ENCODE peak calls at places on chromosomes 4 and X, in ten cellular contexts. M, K, V, U, Z, O, I, F, A and B are unnamed samples.

GRCh38 chr4:168716411-168717129 is 219.7 kb downstream of the PALLD start:
- DNase-seq in M (no peak), K (no peak), V (no peak), U (no peak), Z (no peak), O (no peak), I (no peak), F (no peak), A (peak), B (no peak)

GRCh38 chr4:81528979-81529378 is 57.3 kb upstream of the RASGEF1B start:
- DNase-seq in M (no peak), K (no peak), V (no peak), U (no peak), Z (no peak), O (no peak), I (no peak), F (no peak), A (no peak), B (no peak)

GRCh38 chrX:97446298-97446882 is 562.7 kb downstream of the RPA4 start:
- DNase-seq in M (no peak), K (no peak), V (no peak), U (no peak), Z (no peak), O (no peak), I (no peak), F (no peak), A (no peak), B (no peak)

GRCh38 chrX:72609313-72609712 is 36.7 kb upstream of the HDAC8 start:
- DNase-seq in M (no peak), K (no peak), V (no peak), U (no peak), Z (peak), O (no peak), I (no peak), F (no peak), A (peak), B (no peak)

GRCh38 chrX:155612312-155613224 is at the start of gene TMLHE:
- DNase-seq in M (peak), K (peak), V (no peak), U (no peak), Z (peak), O (peak), I (peak), F (peak), A (peak), B (peak)

GRCh38 chr4:84967292-84967651 is 782 bp upstream of the WDFY3 start:
- DNase-seq in M (no peak), K (no peak), V (no peak), U (peak), Z (no peak), O (no peak), I (no peak), F (no peak), A (peak), B (no peak)

GRCh38 chrX:35726176-35726575 is 72.0 kb upstream of the MAGEB16 start:
- DNase-seq in M (no peak), K (no peak), V (no peak), U (no peak), Z (no peak), O (no peak), I (peak), F (no peak), A (no peak), B (no peak)

GRCh38 chrX:97027384-97027922 is 143.7 kb downstream of the RPA4 start:
- DNase-seq in M (peak), K (no peak), V (no peak), U (no peak), Z (no peak), O (no peak), I (no peak), F (no peak), A (no peak), B (no peak)

GRCh38 chrX:22409418-22409817 is 136.7 kb downstream of the CBLL2 start:
- DNase-seq in M (no peak), K (no peak), V (no peak), U (no peak), Z (no peak), O (no peak), I (no peak), F (no peak), A (no peak), B (no peak)

GRCh38 chrX:111168314-111168713 is 72.3 kb downstream of the PAK3 start:
- DNase-seq in M (peak), K (no peak), V (no peak), U (no peak), Z (peak), O (no peak), I (no peak), F (no peak), A (peak), B (no peak)

GRCh38 chr4:128862608-128863313 is 53.3 kb downstream of the JADE1 start:
- DNase-seq in M (no peak), K (peak), V (no peak), U (no peak), Z (no peak), O (peak), I (no peak), F (no peak), A (no peak), B (no peak)

GRCh38 chrX:2388669-2389068 is 112.1 kb downstream of the DHRSX start:
- DNase-seq in M (no peak), K (no peak), V (no peak), U (no peak), Z (no peak), O (no peak), I (no peak), F (no peak), A (no peak), B (no peak)

GRCh38 chrX:143615851-143616250 is 20.1 kb downstream of the SLITRK4 start:
- DNase-seq in M (no peak), K (no peak), V (no peak), U (no peak), Z (no peak), O (no peak), I (no peak), F (no peak), A (peak), B (no peak)

GRCh38 chrX:118971552-118971951 is 2.9 kb upstream of the LONRF3 start:
- DNase-seq in M (peak), K (no peak), V (no peak), U (no peak), Z (no peak), O (no peak), I (no peak), F (no peak), A (no peak), B (no peak)

GRCh38 chrX:104255465-104255864 is 732 bp upstream of the ESX1 start:
- DNase-seq in M (no peak), K (peak), V (no peak), U (no peak), Z (no peak), O (no peak), I (no peak), F (no peak), A (no peak), B (no peak)

GRCh38 chr4:112075129-112075753 is 70.0 kb upstream of the FAM241A start:
- DNase-seq in M (peak), K (no peak), V (no peak), U (no peak), Z (peak), O (no peak), I (peak), F (no peak), A (peak), B (no peak)

GRCh38 chr4:57424231-57424897 is 314.2 kb upstream of the IGFBP7 start:
- DNase-seq in M (no peak), K (no peak), V (peak), U (no peak), Z (peak), O (no peak), I (peak), F (no peak), A (peak), B (peak)

GRCh38 chr4:122759639-122760310 is 27.3 kb downstream of the BBS12 start:
- DNase-seq in M (no peak), K (no peak), V (no peak), U (no peak), Z (no peak), O (no peak), I (no peak), F (no peak), A (no peak), B (no peak)

GRCh38 chrX:617401-617800 is 13.2 kb upstream of the SHOX start:
- DNase-seq in M (no peak), K (no peak), V (no peak), U (no peak), Z (no peak), O (no peak), I (no peak), F (no peak), A (no peak), B (no peak)

GRCh38 chr4:85147481-85148076 is 181.1 kb upstream of the WDFY3 start:
- DNase-seq in M (peak), K (no peak), V (no peak), U (peak), Z (peak), O (no peak), I (peak), F (peak), A (peak), B (no peak)

GRCh38 chr4:98720871-98721480 is 62.6 kb upstream of the TSPAN5 start:
- DNase-seq in M (no peak), K (no peak), V (no peak), U (no peak), Z (no peak), O (no peak), I (peak), F (no peak), A (peak), B (no peak)

GRCh38 chr4:15434086-15434485 is 6.3 kb downstream of the C1QTNF7 start:
- DNase-seq in M (no peak), K (no peak), V (no peak), U (no peak), Z (no peak), O (no peak), I (no peak), F (no peak), A (peak), B (no peak)

GRCh38 chr4:183264614-183265013 is 55.5 kb downstream of the CLDN22 start:
- DNase-seq in M (no peak), K (no peak), V (no peak), U (no peak), Z (no peak), O (no peak), I (peak), F (no peak), A (no peak), B (no peak)

GRCh38 chr4:41681054-41681453 is 67.5 kb downstream of the PHOX2B start:
- DNase-seq in M (no peak), K (no peak), V (no peak), U (no peak), Z (no peak), O (no peak), I (no peak), F (no peak), A (no peak), B (no peak)

GRCh38 chr4:8261851-8262535 is 7.6 kb upstream of the HTRA3 start:
- DNase-seq in M (no peak), K (no peak), V (no peak), U (no peak), Z (no peak), O (no peak), I (no peak), F (peak), A (peak), B (no peak)

GRCh38 chrX:50988649-50989048 is 78.1 kb downstream of the BMP15 start:
- DNase-seq in M (no peak), K (peak), V (no peak), U (no peak), Z (peak), O (no peak), I (peak), F (no peak), A (no peak), B (no peak)

GRCh38 chrX:23548164-23548563 is 119.1 kb upstream of the PRDX4 start:
- DNase-seq in M (no peak), K (no peak), V (no peak), U (no peak), Z (no peak), O (no peak), I (peak), F (no peak), A (peak), B (no peak)

GRCh38 chr4:189377576-189377975 is 563.1 kb upstream of the FRG1 start:
- DNase-seq in M (no peak), K (no peak), V (no peak), U (no peak), Z (no peak), O (no peak), I (no peak), F (no peak), A (no peak), B (no peak)

GRCh38 chr4:86358176-86358701 is 1.6 kb downstream of the MAPK10 start:
- DNase-seq in M (peak), K (no peak), V (no peak), U (no peak), Z (peak), O (no peak), I (no peak), F (no peak), A (no peak), B (no peak)

GRCh38 chr4:37628977-37629609 is 57.1 kb downstream of the RELL1 start:
- DNase-seq in M (no peak), K (no peak), V (peak), U (no peak), Z (peak), O (no peak), I (peak), F (no peak), A (peak), B (peak)

GRCh38 chr4:148443550-148444295 is 1.5 kb upstream of the NR3C2 start:
- DNase-seq in M (no peak), K (peak), V (no peak), U (no peak), Z (peak), O (peak), I (no peak), F (peak), A (peak), B (no peak)

GRCh38 chr4:189921058-189921457 is 19.6 kb upstream of the FRG1 start:
- DNase-seq in M (no peak), K (no peak), V (no peak), U (no peak), Z (no peak), O (no peak), I (no peak), F (no peak), A (no peak), B (no peak)

GRCh38 chr4:164116286-164116685 is 621.8 kb downstream of the TMA16 start:
- DNase-seq in M (no peak), K (no peak), V (no peak), U (no peak), Z (no peak), O (no peak), I (no peak), F (no peak), A (no peak), B (no peak)

GRCh38 chrX:19739683-19740082 is 147.7 kb downstream of the SH3KBP1 start:
- DNase-seq in M (peak), K (peak), V (no peak), U (peak), Z (peak), O (peak), I (no peak), F (peak), A (peak), B (no peak)

GRCh38 chrX:100600769-100601168 is 16.0 kb downstream of the TNMD start:
- DNase-seq in M (no peak), K (no peak), V (no peak), U (no peak), Z (no peak), O (no peak), I (no peak), F (no peak), A (no peak), B (no peak)

GRCh38 chr4:88753658-88754431 is 56.2 kb upstream of the NAP1L5 start:
- DNase-seq in M (no peak), K (no peak), V (no peak), U (no peak), Z (no peak), O (no peak), I (no peak), F (no peak), A (no peak), B (no peak)